ENCODE peak calls at places on chromosomes 2 and 18, in seven cellular contexts. A, H, T, P, I, V and D are unnamed samples.

GRCh38 chr18:231563-231962 is 36.3 kb downstream of the THOC1 start:
- DNase-seq in I (no peak), T (no peak), H (no peak), P (no peak), V (no peak), A (no peak), D (no peak)

GRCh38 chr2:64359892-64360657 is 93.9 kb upstream of the LGALSL start:
- DNase-seq in P (peak), T (peak), V (peak), H (peak), I (no peak), A (peak), D (peak)

GRCh38 chr18:26621161-26622026 is 73.0 kb upstream of the KCTD1 start:
- DNase-seq in A (peak), P (peak), H (no peak), V (no peak), I (peak), T (peak), D (no peak)

GRCh38 chr2:54531558-54531957 is 75.4 kb downstream of the SPTBN1 start:
- DNase-seq in V (no peak), I (no peak), A (no peak), P (no peak), H (no peak), T (peak), D (no peak)

GRCh38 chr2:15957881-15958713 is 17.7 kb downstream of the MYCN start:
- DNase-seq in V (no peak), T (no peak), P (no peak), I (no peak), H (no peak), A (no peak), D (no peak)

GRCh38 chr18:37420315-37420880 is 145.2 kb downstream of the CELF4 start:
- DNase-seq in A (no peak), P (no peak), I (no peak), H (no peak), T (no peak), V (no peak), D (no peak)

GRCh38 chr2:11716689-11717321 is 29.6 kb upstream of the LPIN1 start:
- DNase-seq in P (no peak), H (no peak), I (no peak), A (no peak), T (no peak), V (no peak), D (no peak)

GRCh38 chr2:208280234-208280633 is 14.2 kb downstream of the PIKFYVE start:
- DNase-seq in T (no peak), V (no peak), P (no peak), A (no peak), I (no peak), H (no peak), D (no peak)

GRCh38 chr18:3468833-3469232 is 18.9 kb downstream of the TGIF1 start:
- DNase-seq in T (peak), V (no peak), A (no peak), P (no peak), H (no peak), I (no peak), D (peak)

GRCh38 chr2:107582487-107582886 is 244.2 kb upstream of the RGPD4 start:
- DNase-seq in V (no peak), H (no peak), I (no peak), P (no peak), T (no peak), A (no peak), D (no peak)

GRCh38 chr2:13650586-13651180 is 933.9 kb downstream of the TRIB2 start:
- DNase-seq in P (no peak), T (peak), A (no peak), I (no peak), V (no peak), H (no peak), D (no peak)

GRCh38 chr2:40824269-40824668 is 372.4 kb upstream of the SLC8A1 start:
- DNase-seq in V (no peak), I (no peak), P (no peak), H (no peak), T (no peak), A (no peak), D (no peak)

GRCh38 chr2:175111200-175111657 is 56.8 kb downstream of the ATF2 start:
- DNase-seq in P (no peak), T (peak), V (no peak), A (no peak), I (no peak), H (no peak), D (no peak)

GRCh38 chr2:94759211-94759610 is 112.0 kb upstream of the TEKT4 start:
- DNase-seq in T (peak), I (no peak), P (no peak), A (no peak), H (no peak), V (no peak), D (peak)

GRCh38 chr2:118089015-118089800 is 937 bp downstream of the INSIG2 start:
- DNase-seq in P (peak), I (no peak), V (no peak), A (no peak), T (peak), H (no peak), D (no peak)

GRCh38 chr2:235575431-235575830 is 81.6 kb downstream of the AGAP1 start:
- DNase-seq in I (no peak), A (no peak), P (no peak), V (no peak), T (no peak), H (no peak), D (no peak)

GRCh38 chr2:102368461-102369109 is 13.0 kb downstream of the IL18R1 start:
- DNase-seq in I (no peak), T (no peak), P (no peak), V (no peak), A (no peak), H (no peak), D (no peak)

GRCh38 chr2:12652723-12653122 is 64.0 kb upstream of the TRIB2 start:
- DNase-seq in V (no peak), T (no peak), H (no peak), I (no peak), A (no peak), P (no peak), D (no peak)

GRCh38 chr2:86237172-86237571 is 37.9 kb downstream of the MRPL35 start:
- DNase-seq in H (no peak), T (no peak), P (no peak), V (no peak), A (no peak), I (no peak), D (no peak)

GRCh38 chr2:86234573-86235131 is 35.4 kb downstream of the MRPL35 start:
- DNase-seq in V (no peak), T (no peak), I (no peak), A (no peak), P (no peak), H (no peak), D (no peak)

GRCh38 chr2:86233464-86233863 is 34.2 kb downstream of the MRPL35 start:
- DNase-seq in H (no peak), I (no peak), T (no peak), P (no peak), A (no peak), V (no peak), D (no peak)

GRCh38 chr2:86238354-86238753 is 39.1 kb downstream of the MRPL35 start:
- DNase-seq in P (no peak), T (no peak), H (no peak), A (no peak), I (no peak), V (no peak), D (no peak)

GRCh38 chr2:86235196-86235980 is 36.1 kb downstream of the MRPL35 start:
- DNase-seq in P (no peak), I (no peak), A (no peak), T (no peak), H (no peak), V (no peak), D (no peak)
- H3K27ac ChIP-seq in P (no peak), I (no peak), A (no peak), T (no peak), H (no peak), V (peak), D (peak)

DNA sequence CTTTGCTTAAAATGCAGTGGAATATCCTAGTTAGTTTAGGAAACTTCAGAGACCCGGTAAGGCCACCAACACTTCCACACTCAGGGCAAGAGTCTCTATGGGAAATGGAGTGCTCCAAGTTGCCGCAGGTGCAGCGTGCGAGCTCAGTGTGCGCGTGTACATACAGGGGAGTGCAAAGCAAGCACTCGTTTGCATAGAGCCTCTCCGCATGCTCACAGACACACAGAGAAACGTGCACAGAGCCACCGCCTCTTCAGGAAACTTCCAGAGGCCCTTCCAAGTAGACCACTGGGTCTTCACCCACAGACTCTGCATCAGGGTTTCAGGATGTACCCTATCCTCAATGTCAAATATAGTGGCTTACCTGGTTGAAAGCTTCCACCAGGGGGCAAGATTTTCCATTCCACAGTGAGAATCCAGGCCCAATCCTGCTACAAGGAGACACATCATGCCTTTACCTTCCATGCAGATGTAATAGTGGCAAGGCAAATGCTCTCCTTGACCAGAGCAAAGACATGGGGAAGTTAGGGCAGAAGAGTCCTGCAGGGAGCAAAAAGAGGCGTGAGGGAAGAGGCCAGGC is 513.0 kb upstream of the MYT1L start:
- DNase-seq in T (no peak), A (no peak), P (no peak), V (no peak), H (no peak), I (no peak), D (no peak)
- TF ChIP-seq CTCF in T (no peak), A (peak), P (peak), V (no peak), H (no peak), I (no peak), D (no peak)

GRCh38 chr2:240991378-240992263 is 6.8 kb upstream of the SNED1 start:
- DNase-seq in A (peak), V (peak), H (peak), P (peak), I (peak), T (peak), D (no peak)
- H3K27ac ChIP-seq in A (peak), V (peak), H (peak), P (peak), I (no peak), T (peak), D (peak)

GRCh38 chr2:215797676-215798075 is 215.7 kb downstream of the MREG start:
- DNase-seq in H (no peak), V (no peak), T (no peak), P (no peak), A (no peak), I (no peak), D (no peak)

GRCh38 chr2:215796160-215796559 is 217.2 kb downstream of the MREG start:
- DNase-seq in P (no peak), H (no peak), V (no peak), A (no peak), I (no peak), T (no peak), D (no peak)

GRCh38 chr2:215793747-215794595 is 219.4 kb downstream of the MREG start:
- DNase-seq in I (no peak), V (peak), T (peak), A (no peak), P (no peak), H (peak), D (no peak)

GRCh38 chr2:215791481-215791937 is 221.8 kb downstream of the MREG start:
- DNase-seq in H (no peak), P (no peak), V (no peak), I (no peak), T (no peak), A (no peak), D (no peak)

GRCh38 chr2:215794829-215795546 is 218.4 kb downstream of the MREG start:
- DNase-seq in H (no peak), A (no peak), T (no peak), I (no peak), P (no peak), V (no peak), D (no peak)
- TF ChIP-seq CTCF in H (no peak), A (no peak), T (no peak), I (no peak), P (no peak), V (no peak), D (no peak)

GRCh38 chr2:120733238-120733942 is 2.3 kb upstream of the GLI2 start:
- DNase-seq in I (no peak), T (no peak), P (no peak), A (no peak), H (no peak), V (no peak), D (peak)
- H3K27ac ChIP-seq in I (no peak), T (no peak), P (no peak), A (peak), H (no peak), V (no peak), D (peak)

GRCh38 chr2:232508246-232508645 is 11.9 kb upstream of the PRSS56 start:
- DNase-seq in T (no peak), V (no peak), H (no peak), A (no peak), P (no peak), I (no peak), D (no peak)
- TF ChIP-seq CTCF in T (no peak), V (no peak), H (no peak), A (no peak), P (no peak), I (no peak), D (no peak)

GRCh38 chr2:45822272-45822630 is 170.8 kb downstream of the PRKCE start:
- DNase-seq in A (no peak), I (no peak), T (no peak), V (no peak), P (no peak), H (no peak), D (no peak)
- H3K27ac ChIP-seq in A (peak), I (no peak), T (peak), V (peak), P (peak), H (no peak), D (peak)

DNA sequence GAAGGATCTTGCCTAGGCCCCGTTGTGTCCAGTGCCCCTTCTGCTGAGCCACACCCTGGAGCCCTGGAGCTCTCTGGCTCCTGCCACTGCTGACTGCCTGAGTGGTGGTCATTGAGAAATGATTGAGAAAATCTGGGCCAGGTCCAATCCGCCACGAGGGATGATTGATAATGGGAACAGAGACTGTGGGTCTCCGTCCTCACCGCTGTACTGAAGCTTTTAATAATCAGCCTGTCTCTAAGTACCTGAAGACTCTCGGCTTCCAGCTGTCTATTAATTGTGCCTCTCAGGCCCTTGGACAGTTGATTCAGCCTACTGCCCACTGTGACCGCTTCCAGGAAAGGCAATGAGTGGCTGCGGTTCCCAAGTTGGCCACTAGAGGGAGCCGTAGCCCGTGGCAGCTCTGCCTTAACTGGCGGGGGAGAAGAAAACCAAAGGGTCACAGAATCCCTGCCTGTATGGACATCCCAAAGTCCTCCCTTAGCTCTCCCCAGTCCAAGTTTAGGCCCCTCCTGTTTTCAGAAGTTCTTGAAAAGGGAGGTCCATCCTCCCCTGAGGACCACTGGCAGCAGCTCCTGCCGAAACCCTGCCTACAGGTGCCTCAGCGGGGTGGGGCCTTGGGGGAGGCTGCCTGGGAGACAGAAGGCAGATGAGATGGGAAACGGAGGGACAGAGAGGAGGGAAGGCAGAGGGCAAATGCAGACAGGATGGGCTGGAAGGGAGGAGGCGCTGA is 213.6 kb downstream of the TNS1 start:
- DNase-seq in T (peak), P (peak), H (peak), A (peak), I (peak), V (no peak), D (peak)
- TF ChIP-seq CTCF in T (peak), P (peak), H (peak), A (peak), I (peak), V (peak), D (peak)

GRCh38 chr18:2324459-2324858 is 246.8 kb downstream of the METTL4 start:
- DNase-seq in I (no peak), P (no peak), T (no peak), V (no peak), H (no peak), A (no peak), D (no peak)

GRCh38 chr18:2325933-2326332 is 245.4 kb downstream of the METTL4 start:
- DNase-seq in P (no peak), I (no peak), V (no peak), H (no peak), T (no peak), A (no peak), D (no peak)

GRCh38 chr18:2330764-2331163 is 240.5 kb downstream of the METTL4 start:
- DNase-seq in P (no peak), H (no peak), T (no peak), V (no peak), I (no peak), A (no peak), D (no peak)

GRCh38 chr18:2326999-2327398 is 244.3 kb downstream of the METTL4 start:
- DNase-seq in T (no peak), A (no peak), H (no peak), P (no peak), I (no peak), V (no peak), D (no peak)

GRCh38 chr18:2325308-2325849 is 245.9 kb downstream of the METTL4 start:
- DNase-seq in A (no peak), P (no peak), V (no peak), I (no peak), T (no peak), H (no peak), D (no peak)
- H3K27ac ChIP-seq in A (no peak), P (no peak), V (no peak), I (no peak), T (no peak), H (no peak), D (no peak)

DNA sequence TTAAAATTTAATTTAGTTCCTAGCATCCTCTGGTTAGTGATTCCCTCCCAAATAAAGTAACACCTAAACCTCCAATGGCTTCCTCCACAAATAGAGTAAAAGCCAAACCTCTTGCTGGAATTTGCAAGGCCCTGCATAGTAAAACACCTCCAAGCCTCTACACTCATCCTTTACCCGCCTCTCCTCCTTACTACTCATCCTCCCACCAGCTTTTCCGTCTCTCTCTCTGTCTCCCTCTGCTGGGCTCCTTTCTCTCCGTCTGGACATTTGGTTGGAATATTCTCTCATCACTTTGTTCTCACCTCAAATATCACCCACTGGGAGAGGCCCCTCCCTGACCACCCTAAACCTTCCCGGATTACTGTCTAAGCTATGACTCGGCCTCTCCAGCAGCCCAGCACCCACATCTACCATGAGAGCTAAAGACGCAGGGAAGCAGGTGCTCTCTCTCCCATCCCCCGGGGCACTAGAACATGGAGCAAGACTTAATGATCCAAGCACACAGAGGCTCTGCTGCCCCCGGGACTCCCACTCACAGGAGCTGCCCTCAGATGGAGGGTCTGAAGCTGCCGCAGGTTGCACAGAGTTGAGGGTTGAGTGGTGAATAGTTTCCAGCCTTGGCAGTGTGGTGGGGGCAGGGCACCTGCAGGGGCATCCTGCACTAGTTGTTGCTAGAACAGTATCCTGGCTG is 167.2 kb downstream of the FBXO15 start:
- DNase-seq in H (no peak), A (no peak), V (no peak), P (no peak), I (no peak), T (peak), D (peak)
- TF ChIP-seq CTCF in H (peak), A (peak), V (no peak), P (no peak), I (peak), T (peak), D (no peak)